ENCODE peak calls at places on chromosomes 11 and 22, in four cellular contexts. T is stimulated activated CD4-positive, alpha-beta T cell treated with anti-CD3 and anti-CD28 coated beads, Interleukin-2, amount 100 ng/mL, for 48 hours; J is neural crest cell; P is T-cell. Y is an unnamed sample.

GRCh38 chr22:24181088-24181995 is at the start of gene SUSD2:
- DNase-seq in J (no peak), T (no peak), P (no peak), Y (peak)

GRCh38 chr11:36186340-36186739 is 102.9 kb downstream of the COMMD9 start:
- DNase-seq in P (no peak), J (no peak), T (no peak), Y (no peak)

GRCh38 chr11:107493117-107493516 is 35.5 kb upstream of the CWF19L2 start:
- DNase-seq in J (no peak), T (no peak), P (no peak), Y (no peak)

GRCh38 chr11:36251716-36252307 is 37.4 kb downstream of the COMMD9 start:
- DNase-seq in J (no peak), P (no peak), T (no peak), Y (no peak)

GRCh38 chr22:22422629-22423112 is 85.9 kb downstream of the ZNF280B start:
- DNase-seq in P (peak), T (peak), J (peak), Y (peak)

GRCh38 chr22:43723816-43724215 is 88.3 kb downstream of the EFCAB6 start:
- DNase-seq in J (no peak), T (no peak), P (no peak), Y (no peak)

GRCh38 chr22:33070600-33070999 is 12.4 kb upstream of the SYN3 start:
- DNase-seq in T (no peak), P (no peak), J (no peak), Y (no peak)

GRCh38 chr11:128745296-128746183 is 51.7 kb downstream of the FLI1 start:
- DNase-seq in T (no peak), P (no peak), J (no peak), Y (no peak)

GRCh38 chr11:77191823-77192495 is 63.9 kb downstream of the MYO7A start:
- DNase-seq in T (peak), P (peak), J (peak), Y (peak)

Y was measured in HAP-1.